ENCODE peak calls at places on chromosomes 3 and 15, in six cellular contexts. V is Panc1, Q is HCT116, K is stomach, O is breast epithelium, W is sigmoid colon. I is an unnamed sample.

GRCh38 chr3:46986055-46986730 is 6.7 kb downstream of the NBEAL2 start:
- DNase-seq in V (no peak), W (no peak), O (no peak), Q (no peak), K (no peak), I (no peak)

GRCh38 chr3:45272411-45272810 is 46.3 kb upstream of the TMEM158 start:
- DNase-seq in Q (no peak), V (no peak), O (no peak), K (no peak), W (no peak), I (no peak)

GRCh38 chr3:133700351-133700750 is 38.6 kb upstream of the TOPBP1 start:
- DNase-seq in O (no peak), V (no peak), K (no peak), Q (no peak), W (no peak), I (no peak)

GRCh38 chr15:93929375-93930094 is 301.8 kb upstream of the MCTP2 start:
- DNase-seq in V (no peak), W (peak), Q (no peak), K (no peak), O (no peak), I (no peak)

GRCh38 chr15:35701402-35702046 is 155.6 kb upstream of the DPH6 start:
- DNase-seq in K (no peak), Q (no peak), V (no peak), W (no peak), O (no peak), I (no peak)

GRCh38 chr3:59908280-59908679 is 858.5 kb upstream of the CFAP20DC start:
- DNase-seq in O (no peak), Q (no peak), W (no peak), K (no peak), V (no peak), I (no peak)

GRCh38 chr15:93093765-93094164 is 4.8 kb upstream of the RGMA start:
- DNase-seq in K (no peak), Q (no peak), W (no peak), V (no peak), O (no peak), I (no peak)

GRCh38 chr15:51533672-51534398 is 88.7 kb downstream of the DMXL2 start:
- DNase-seq in O (no peak), Q (no peak), W (no peak), K (no peak), V (no peak), I (no peak)

GRCh38 chr3:13621381-13622221 is 72.7 kb downstream of the FBLN2 start:
- DNase-seq in O (no peak), Q (no peak), W (no peak), V (no peak), K (no peak), I (no peak)

GRCh38 chr3:146640361-146640760 is 35.2 kb upstream of the PLSCR5 start:
- DNase-seq in O (no peak), Q (no peak), K (no peak), W (no peak), V (no peak), I (no peak)
- TF ChIP-seq POLR2AphosphoS5 in O (no peak), Q (no peak), K (no peak), W (no peak), V (no peak), I (no peak)

DNA sequence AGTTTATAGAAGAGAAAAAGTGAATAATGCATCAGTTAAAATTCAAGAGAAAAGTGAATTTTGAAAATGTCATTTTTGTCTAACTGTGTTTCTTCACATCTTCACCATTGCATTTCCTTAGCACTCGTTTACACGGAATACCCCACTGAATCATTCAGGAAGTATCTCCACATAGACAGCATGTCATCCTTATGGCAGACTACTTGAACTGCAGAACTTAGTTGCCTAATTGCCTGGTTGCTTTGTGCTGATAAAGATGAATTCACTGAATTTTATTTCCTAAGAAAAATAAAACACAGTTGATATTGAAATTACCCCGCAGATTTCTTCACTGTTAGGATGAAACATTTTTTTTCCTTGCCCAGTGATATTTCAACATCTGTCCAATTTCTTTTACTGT is 627.1 kb downstream of the ROBO1 start:
- DNase-seq in O (no peak), K (no peak), Q (no peak), V (no peak), W (no peak), I (no peak)
- H3K27ac ChIP-seq in O (no peak), K (no peak), Q (no peak), V (no peak), W (no peak), I (no peak)

DNA sequence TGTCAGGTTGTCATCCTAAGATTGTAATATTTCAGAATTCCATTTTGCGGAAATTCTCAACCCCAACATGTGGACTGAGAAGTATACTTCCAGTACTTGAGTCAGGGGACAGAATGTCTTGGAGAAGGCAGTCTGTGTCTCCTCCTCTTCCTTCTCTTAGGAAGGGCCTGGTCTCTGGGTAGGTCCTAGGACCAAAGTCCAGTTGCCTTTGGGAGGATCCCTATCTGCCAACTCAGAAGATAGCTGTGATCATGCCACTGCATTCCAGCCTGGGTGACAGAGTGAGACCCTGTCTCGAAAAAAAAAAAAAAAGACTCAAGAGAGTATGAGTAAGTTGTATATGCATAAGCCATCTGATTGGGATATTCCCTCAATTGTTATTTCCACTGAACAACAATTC is 23.9 kb upstream of the FAM3D start:
- DNase-seq in V (no peak), W (no peak), O (no peak), Q (no peak), K (no peak), I (no peak)
- TF ChIP-seq POLR2AphosphoS5 in V (no peak), W (no peak), O (no peak), Q (no peak), K (no peak), I (no peak)

DNA sequence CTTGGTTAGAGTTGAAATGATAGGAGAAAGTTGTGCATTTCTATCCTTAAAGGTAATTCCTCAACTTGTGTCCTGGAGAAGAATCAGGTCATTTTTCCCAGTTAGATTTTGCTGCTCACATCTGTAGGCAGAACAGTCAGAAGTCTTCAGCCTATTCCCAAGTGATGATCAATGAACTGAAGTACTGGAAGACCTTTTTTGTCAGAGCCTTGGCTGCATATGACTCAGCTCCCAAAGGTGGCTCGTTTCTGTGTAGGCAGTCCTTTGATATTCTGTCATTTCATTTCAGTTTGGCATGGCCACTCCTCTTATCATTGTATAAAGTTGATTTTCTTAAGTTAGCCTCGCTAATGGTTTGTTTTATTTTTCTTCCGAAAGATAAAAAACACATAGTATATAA is 90.7 kb downstream of the KLHL25 start:
- DNase-seq in V (no peak), O (no peak), W (no peak), Q (no peak), K (no peak), I (no peak)
- H3K27ac ChIP-seq in V (no peak), O (peak), W (peak), Q (no peak), K (peak), I (peak)

DNA sequence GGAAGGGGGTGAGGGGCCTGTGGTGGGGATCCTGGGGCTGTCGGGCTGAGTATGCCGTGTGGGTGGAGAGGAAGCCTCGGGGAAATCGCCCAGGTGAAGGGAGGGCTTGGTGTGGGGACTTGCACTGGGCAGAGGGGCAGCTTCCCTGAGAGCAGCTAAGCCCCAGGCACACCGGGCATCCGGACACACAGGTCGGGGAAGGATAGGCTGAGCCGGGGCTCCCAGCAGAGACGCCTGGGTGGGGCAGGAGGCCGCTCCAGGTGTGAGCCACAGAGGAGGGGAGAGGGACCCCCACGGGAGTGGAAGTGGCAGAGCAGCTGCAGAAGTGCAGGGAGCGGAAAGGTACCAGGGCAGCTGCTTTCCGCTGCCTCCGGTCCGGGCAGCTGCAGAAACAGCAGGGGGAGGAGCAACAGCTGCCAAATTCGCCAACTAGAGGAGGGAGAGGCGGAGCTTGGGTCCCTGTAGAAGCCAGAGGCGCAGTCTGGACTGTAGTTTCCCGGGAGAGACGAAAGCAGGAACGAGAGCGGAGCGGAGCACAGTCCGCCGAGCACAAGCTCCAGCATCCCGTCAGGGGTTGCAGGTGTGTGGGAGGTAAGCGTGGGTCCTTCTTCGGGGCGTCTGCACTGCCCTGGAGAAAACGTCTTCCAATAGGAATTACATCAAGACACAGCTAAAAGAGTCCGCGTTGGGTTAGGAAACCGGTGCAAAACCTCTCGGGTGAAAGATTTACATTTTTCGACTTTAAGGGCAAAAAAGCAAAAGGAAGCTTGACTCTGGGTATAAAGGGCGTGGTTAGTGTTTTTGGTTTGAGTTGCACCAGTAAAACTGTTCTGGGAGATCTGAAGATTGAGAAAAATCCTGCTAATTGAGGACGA is at the start of gene SERPINI1:
- DNase-seq in Q (peak), W (peak), O (peak), V (peak), K (peak), I (peak)
- TF ChIP-seq POLR2AphosphoS5 in Q (peak), W (peak), O (peak), V (no peak), K (peak), I (peak)

DNA sequence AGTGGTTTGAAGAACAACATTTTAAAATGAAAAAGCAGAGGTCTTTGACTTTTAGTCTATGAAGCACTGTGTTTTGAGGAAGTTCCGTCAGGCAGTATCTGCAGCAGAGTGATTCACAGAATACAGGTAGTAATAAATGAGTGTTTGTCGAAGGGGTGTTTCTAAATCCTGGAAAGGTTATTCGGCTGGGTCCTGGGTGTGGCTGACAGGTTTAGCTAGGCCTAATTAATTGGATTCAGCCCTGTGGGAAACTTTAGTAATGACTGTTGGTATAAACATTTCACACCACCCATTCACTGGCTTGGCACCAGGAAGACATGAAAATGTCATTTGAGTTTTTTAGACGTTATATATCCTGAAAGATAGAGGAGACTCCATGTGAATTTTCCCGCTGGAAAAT is 51.3 kb downstream of the TIPARP start:
- DNase-seq in Q (no peak), O (no peak), K (peak), W (no peak), V (no peak), I (no peak)
- H3K27ac ChIP-seq in Q (no peak), O (no peak), K (no peak), W (no peak), V (no peak), I (no peak)

I was measured in prostate gland.